ENCODE peak calls at places on chromosome 13, in four cellular contexts. One of them, this sample, is unnamed.

GRCh38 chr13:114043421-114044053 is 69.7 kb upstream of the C13orf46 start:
- DNase-seq in fibroblast of lung: peak
- DNase-seq in type B pancreatic cell: no peak
- DNase-seq in Calu3: no peak
- DNase-seq in this sample: peak

GRCh38 chr13:113802090-113802531 is 43.1 kb downstream of the TMEM255B start:
- DNase-seq in type B pancreatic cell: no peak
- DNase-seq in fibroblast of lung: peak
- DNase-seq in Calu3: no peak
- DNase-seq in this sample: peak

GRCh38 chr13:110916671-110917142 is 1.8 kb upstream of the ANKRD10 start:
- DNase-seq in Calu3: no peak
- DNase-seq in fibroblast of lung: peak
- DNase-seq in type B pancreatic cell: no peak
- DNase-seq in this sample: no peak

GRCh38 chr13:91719033-91719432 is 320.6 kb downstream of the GPC5 start:
- DNase-seq in Calu3: no peak
- DNase-seq in type B pancreatic cell: no peak
- DNase-seq in fibroblast of lung: peak
- DNase-seq in this sample: no peak

GRCh38 chr13:31207630-31208549 is 8.1 kb downstream of the B3GLCT start:
- DNase-seq in Calu3: no peak
- DNase-seq in type B pancreatic cell: no peak
- DNase-seq in fibroblast of lung: peak
- DNase-seq in this sample: no peak

GRCh38 chr13:111177081-111177711 is 62.1 kb downstream of the ARHGEF7 start:
- DNase-seq in type B pancreatic cell: no peak
- DNase-seq in Calu3: no peak
- DNase-seq in fibroblast of lung: peak
- DNase-seq in this sample: no peak

GRCh38 chr13:71039440-71039839 is 827.6 kb downstream of the DACH1 start:
- DNase-seq in type B pancreatic cell: no peak
- DNase-seq in Calu3: no peak
- DNase-seq in fibroblast of lung: no peak
- DNase-seq in this sample: no peak

GRCh38 chr13:113001251-113002140 is 32.5 kb downstream of the MCF2L start:
- DNase-seq in type B pancreatic cell: peak
- DNase-seq in Calu3: peak
- DNase-seq in fibroblast of lung: peak
- DNase-seq in this sample: no peak

GRCh38 chr13:96967248-96967745 is 27.0 kb downstream of the OXGR1 start:
- DNase-seq in type B pancreatic cell: no peak
- DNase-seq in fibroblast of lung: no peak
- DNase-seq in Calu3: no peak
- DNase-seq in this sample: no peak

GRCh38 chr13:54415753-54416366 is 1387.2 kb downstream of the OLFM4 start:
- DNase-seq in fibroblast of lung: no peak
- DNase-seq in type B pancreatic cell: no peak
- DNase-seq in Calu3: no peak
- DNase-seq in this sample: no peak

GRCh38 chr13:27962128-27962841 is 6.8 kb downstream of the CDX2 start:
- DNase-seq in Calu3: no peak
- DNase-seq in fibroblast of lung: no peak
- DNase-seq in type B pancreatic cell: peak
- DNase-seq in this sample: peak

GRCh38 chr13:106919638-106920037 is 351.7 kb upstream of the ARGLU1 start:
- DNase-seq in fibroblast of lung: peak
- DNase-seq in Calu3: no peak
- DNase-seq in type B pancreatic cell: no peak
- DNase-seq in this sample: peak

GRCh38 chr13:109743706-109744453 is 42.5 kb downstream of the IRS2 start:
- DNase-seq in fibroblast of lung: peak
- DNase-seq in Calu3: peak
- DNase-seq in type B pancreatic cell: peak
- DNase-seq in this sample: peak

GRCh38 chr13:53198017-53198416 is 169.4 kb downstream of the OLFM4 start:
- DNase-seq in fibroblast of lung: no peak
- DNase-seq in Calu3: no peak
- DNase-seq in type B pancreatic cell: no peak
- DNase-seq in this sample: no peak
- TF ChIP-seq CTCF in fibroblast of lung: no peak
- TF ChIP-seq CTCF in Calu3: no peak
- TF ChIP-seq CTCF in type B pancreatic cell: peak
- TF ChIP-seq CTCF in this sample: no peak

GRCh38 chr13:46604226-46604968 is 51.4 kb downstream of the LRCH1 start:
- DNase-seq in type B pancreatic cell: no peak
- DNase-seq in fibroblast of lung: no peak
- DNase-seq in Calu3: no peak
- DNase-seq in this sample: no peak

GRCh38 chr13:46602531-46602930 is 49.6 kb downstream of the LRCH1 start:
- DNase-seq in fibroblast of lung: no peak
- DNase-seq in Calu3: no peak
- DNase-seq in type B pancreatic cell: no peak
- DNase-seq in this sample: no peak

GRCh38 chr13:46600943-46601311 is 48.0 kb downstream of the LRCH1 start:
- DNase-seq in fibroblast of lung: no peak
- DNase-seq in type B pancreatic cell: no peak
- DNase-seq in Calu3: no peak
- DNase-seq in this sample: no peak

GRCh38 chr13:46605089-46605488 is 52.1 kb downstream of the LRCH1 start:
- DNase-seq in type B pancreatic cell: no peak
- DNase-seq in Calu3: no peak
- DNase-seq in fibroblast of lung: peak
- DNase-seq in this sample: no peak

DNA sequence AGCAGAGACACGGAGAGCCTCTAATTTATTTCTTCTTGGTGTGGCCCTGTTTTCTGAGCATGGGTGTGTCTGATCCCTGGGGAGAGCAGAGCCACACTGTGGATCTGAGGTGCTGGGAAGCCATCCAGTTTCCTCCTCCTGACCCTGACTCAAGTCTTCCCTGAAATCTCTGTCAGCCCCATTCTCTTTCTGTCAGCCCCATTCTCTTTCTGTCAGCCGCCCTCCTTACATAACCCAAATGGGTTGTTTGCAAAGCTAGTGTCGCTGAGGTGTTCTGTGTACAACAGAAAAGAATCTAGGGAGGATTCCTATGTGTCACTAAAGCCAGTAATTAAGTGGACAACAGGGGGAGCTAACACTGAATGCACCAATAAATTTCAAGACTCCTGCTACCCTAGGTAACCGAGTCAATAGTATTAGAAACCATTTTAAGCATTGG is 50.2 kb downstream of the LRCH1 start:
- DNase-seq in type B pancreatic cell: no peak
- DNase-seq in fibroblast of lung: no peak
- DNase-seq in Calu3: no peak
- DNase-seq in this sample: no peak
- TF ChIP-seq CTCF in type B pancreatic cell: peak
- TF ChIP-seq CTCF in fibroblast of lung: peak
- TF ChIP-seq CTCF in Calu3: peak
- TF ChIP-seq CTCF in this sample: peak

GRCh38 chr13:39602614-39603366 is at the start of gene LHFPL6:
- DNase-seq in fibroblast of lung: peak
- DNase-seq in Calu3: peak
- DNase-seq in type B pancreatic cell: peak
- DNase-seq in this sample: peak
- TF ChIP-seq CTCF in fibroblast of lung: peak
- TF ChIP-seq CTCF in Calu3: no peak
- TF ChIP-seq CTCF in type B pancreatic cell: peak
- TF ChIP-seq CTCF in this sample: no peak

DNA sequence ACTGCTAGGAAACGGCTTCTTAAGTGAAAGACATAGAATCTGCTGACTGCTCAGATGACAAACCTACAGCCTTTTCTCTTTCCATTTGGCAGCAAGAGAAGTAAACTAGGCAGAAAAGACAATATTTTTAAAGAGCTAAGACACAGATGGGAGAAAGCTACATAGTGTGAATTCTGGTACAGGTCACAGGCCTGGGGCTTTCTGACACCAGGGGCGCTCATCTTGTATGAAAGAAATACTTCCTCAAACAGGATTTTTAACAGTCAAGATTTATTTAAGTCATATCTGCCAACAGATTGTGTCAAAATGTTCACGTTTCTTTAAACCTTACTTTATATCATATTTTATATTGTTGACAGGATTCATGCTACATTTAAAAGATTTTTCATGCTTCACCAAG is 78.4 kb downstream of the MIPEP start:
- DNase-seq in type B pancreatic cell: no peak
- DNase-seq in fibroblast of lung: no peak
- DNase-seq in Calu3: peak
- DNase-seq in this sample: no peak
- TF ChIP-seq CTCF in type B pancreatic cell: peak
- TF ChIP-seq CTCF in fibroblast of lung: no peak
- TF ChIP-seq CTCF in Calu3: no peak
- TF ChIP-seq CTCF in this sample: no peak

DNA sequence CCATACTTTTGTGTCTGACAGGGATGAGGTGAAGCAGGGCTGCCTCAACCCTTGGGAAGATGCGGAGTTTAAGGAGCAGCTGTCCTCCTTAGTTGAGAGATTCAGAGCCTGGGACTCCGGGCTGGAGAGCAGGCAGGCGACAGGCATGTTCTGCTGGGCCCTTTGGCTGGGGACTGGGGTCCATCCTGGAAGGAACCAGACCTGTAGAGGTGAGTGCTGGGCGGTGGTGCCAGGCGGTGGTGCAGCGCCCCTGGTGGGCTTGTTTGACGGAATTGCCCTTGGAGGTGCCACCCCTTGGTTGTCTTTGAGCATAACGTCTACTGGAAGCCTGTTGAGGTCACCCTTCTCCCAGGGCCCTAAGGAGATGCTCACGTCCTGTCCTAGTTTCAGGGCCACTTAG is 20.6 kb upstream of the SLC15A1 start:
- DNase-seq in fibroblast of lung: no peak
- DNase-seq in type B pancreatic cell: no peak
- DNase-seq in Calu3: no peak
- DNase-seq in this sample: no peak
- TF ChIP-seq CTCF in fibroblast of lung: no peak
- TF ChIP-seq CTCF in type B pancreatic cell: no peak
- TF ChIP-seq CTCF in Calu3: no peak
- TF ChIP-seq CTCF in this sample: no peak

GRCh38 chr13:76884571-76885202 is 1.5 kb downstream of the KCTD12 start:
- DNase-seq in Calu3: no peak
- DNase-seq in fibroblast of lung: peak
- DNase-seq in type B pancreatic cell: no peak
- DNase-seq in this sample: no peak

GRCh38 chr13:76885203-76886004 is 801 bp downstream of the KCTD12 start:
- DNase-seq in fibroblast of lung: peak
- DNase-seq in Calu3: peak
- DNase-seq in type B pancreatic cell: peak
- DNase-seq in this sample: peak

GRCh38 chr13:76886005-76886291 is 257 bp downstream of the KCTD12 start:
- DNase-seq in Calu3: no peak
- DNase-seq in fibroblast of lung: no peak
- DNase-seq in type B pancreatic cell: no peak
- DNase-seq in this sample: no peak

GRCh38 chr13:76887070-76887563 is 912 bp upstream of the KCTD12 start:
- DNase-seq in type B pancreatic cell: no peak
- DNase-seq in fibroblast of lung: peak
- DNase-seq in Calu3: no peak
- DNase-seq in this sample: peak

GRCh38 chr13:76886292-76887061 is at the start of gene KCTD12:
- DNase-seq in Calu3: peak
- DNase-seq in fibroblast of lung: peak
- DNase-seq in type B pancreatic cell: peak
- DNase-seq in this sample: peak
- TF ChIP-seq CTCF in Calu3: no peak
- TF ChIP-seq CTCF in fibroblast of lung: peak
- TF ChIP-seq CTCF in type B pancreatic cell: peak
- TF ChIP-seq CTCF in this sample: no peak

This sample was measured in endothelial cell.